ENCODE peak calls at places on chromosome 12, in six cellular contexts. S is AG09319, C is dorsolateral prefrontal cortex, V is suprapubic skin, G is progenitor cell of endocrine pancreas, Q is mucosa of descending colon. O is an unnamed sample.

GRCh38 chr12:14650791-14651190 is 45.6 kb downstream of the GUCY2C start:
- DNase-seq in S (no peak), C (no peak), V (no peak), G (no peak), Q (no peak), O (no peak)

GRCh38 chr12:124454735-124455134 is 112.7 kb downstream of the NCOR2 start:
- DNase-seq in S (no peak), C (no peak), V (no peak), G (no peak), Q (no peak), O (no peak)

GRCh38 chr12:13537623-13538022 is 341.1 kb downstream of the EMP1 start:
- DNase-seq in S (no peak), C (no peak), V (no peak), G (no peak), Q (no peak), O (no peak)

GRCh38 chr12:2615665-2616387 is 178.9 kb upstream of the FKBP4 start:
- DNase-seq in S (no peak), C (no peak), V (no peak), G (no peak), Q (no peak), O (no peak)

GRCh38 chr12:132422057-132423043 is 67.6 kb upstream of the FBRSL1 start:
- DNase-seq in S (peak), C (no peak), V (no peak), G (no peak), Q (no peak), O (peak)

GRCh38 chr12:117863004-117863709 is 105.6 kb downstream of the KSR2 start:
- DNase-seq in S (no peak), C (no peak), V (no peak), G (no peak), Q (no peak), O (no peak)

GRCh38 chr12:129615001-129615400 is 288.8 kb downstream of the TMEM132D start:
- DNase-seq in S (no peak), C (no peak), V (no peak), G (no peak), Q (no peak), O (no peak)

GRCh38 chr12:14845350-14845750 is 2.0 kb upstream of the ART4 start:
- DNase-seq in S (no peak), C (no peak), V (no peak), G (peak), Q (peak), O (peak)

GRCh38 chr12:26233620-26234019 is 38.2 kb downstream of the SSPN start:
- DNase-seq in S (no peak), C (no peak), V (no peak), G (no peak), Q (no peak), O (no peak)

GRCh38 chr12:53212931-53213330 is 5.9 kb upstream of the ITGB7 start:
- DNase-seq in S (no peak), C (no peak), V (no peak), G (no peak), Q (no peak), O (no peak)

GRCh38 chr12:53214221-53214620 is 7.2 kb upstream of the ITGB7 start:
- DNase-seq in S (no peak), C (no peak), V (no peak), G (no peak), Q (no peak), O (no peak)

GRCh38 chr12:53210843-53211242 is 3.8 kb upstream of the ITGB7 start:
- DNase-seq in S (no peak), C (no peak), V (no peak), G (no peak), Q (no peak), O (no peak)

GRCh38 chr12:53213348-53213747 is 6.3 kb upstream of the ITGB7 start:
- DNase-seq in S (no peak), C (peak), V (peak), G (peak), Q (peak), O (peak)

DNA sequence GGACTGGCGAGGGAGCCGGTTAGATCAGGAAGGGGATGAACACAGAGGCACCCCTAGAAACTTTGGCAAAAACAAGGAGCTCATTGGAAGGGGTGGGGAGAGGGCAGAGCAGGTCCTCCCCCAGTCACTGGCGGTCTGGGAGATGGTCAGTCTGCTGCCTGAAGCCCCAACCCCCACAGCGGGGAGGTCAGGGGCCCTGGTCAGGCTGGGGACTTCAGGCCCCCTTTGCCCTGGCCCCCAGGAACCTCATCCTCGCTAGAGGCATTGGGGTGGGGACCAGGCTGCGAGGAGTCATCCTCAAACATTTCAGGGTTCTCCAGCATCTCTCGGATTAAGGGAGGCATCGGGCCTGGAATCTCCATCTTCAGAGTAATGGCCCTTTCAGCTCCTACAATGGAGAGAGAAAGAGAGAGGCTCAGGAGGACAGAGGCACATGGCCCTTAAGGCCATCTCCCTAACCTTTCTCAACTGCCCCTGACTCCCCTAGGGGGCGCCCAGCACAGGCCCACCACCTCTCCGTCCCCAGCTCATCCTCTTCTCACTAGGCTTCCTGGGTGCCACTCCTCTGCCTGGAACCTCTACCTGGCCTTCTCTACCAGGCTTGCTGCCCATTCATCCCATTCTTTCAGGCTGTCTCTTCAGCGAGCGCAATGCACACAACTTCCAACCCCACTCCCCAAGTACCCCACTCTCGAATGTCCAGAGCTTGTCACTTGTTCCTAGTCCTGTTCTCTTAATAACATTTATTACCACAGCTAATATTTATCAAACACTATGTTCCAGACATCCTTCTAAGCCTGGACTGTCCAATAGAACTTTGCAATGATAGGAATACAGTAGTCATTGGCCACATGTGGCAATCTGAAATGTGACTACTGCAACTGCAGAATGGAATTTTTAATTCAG is 4.7 kb upstream of the ITGB7 start:
- DNase-seq in S (no peak), C (no peak), V (no peak), G (no peak), Q (no peak), O (no peak)
- TF ChIP-seq CTCF in S (peak), C (no peak), V (no peak), G (peak), Q (no peak), O (peak)

GRCh38 chr12:122349078-122349477 is 73.4 kb downstream of the CLIP1 start:
- DNase-seq in S (no peak), C (no peak), V (no peak), G (no peak), Q (no peak), O (no peak)

GRCh38 chr12:122352394-122352793 is 70.1 kb downstream of the CLIP1 start:
- DNase-seq in S (no peak), C (no peak), V (no peak), G (no peak), Q (no peak), O (no peak)

GRCh38 chr12:122348505-122348904 is 74.0 kb downstream of the CLIP1 start:
- DNase-seq in S (no peak), C (no peak), V (no peak), G (no peak), Q (no peak), O (no peak)

GRCh38 chr12:122346054-122346453 is 76.4 kb downstream of the CLIP1 start:
- DNase-seq in S (no peak), C (no peak), V (no peak), G (no peak), Q (no peak), O (no peak)

GRCh38 chr12:122350444-122350843 is 72.0 kb downstream of the CLIP1 start:
- DNase-seq in S (peak), C (peak), V (no peak), G (no peak), Q (no peak), O (no peak)
- TF ChIP-seq CTCF in S (peak), C (no peak), V (no peak), G (peak), Q (no peak), O (no peak)

GRCh38 chr12:52530905-52531304 is 10.7 kb upstream of the KRT5 start:
- DNase-seq in S (no peak), C (peak), V (no peak), G (no peak), Q (no peak), O (no peak)
- TF ChIP-seq CTCF in S (no peak), C (no peak), V (no peak), G (no peak), Q (no peak), O (no peak)

GRCh38 chr12:11771895-11772502 is 122.5 kb downstream of the ETV6 start:
- DNase-seq in S (no peak), C (no peak), V (no peak), G (no peak), Q (no peak), O (no peak)

GRCh38 chr12:11768233-11768965 is 118.9 kb downstream of the ETV6 start:
- DNase-seq in S (no peak), C (no peak), V (no peak), G (no peak), Q (no peak), O (no peak)

GRCh38 chr12:11773889-11774677 is 124.6 kb downstream of the ETV6 start:
- DNase-seq in S (no peak), C (no peak), V (no peak), G (no peak), Q (no peak), O (no peak)

GRCh38 chr12:11769723-11770514 is 120.4 kb downstream of the ETV6 start:
- DNase-seq in S (no peak), C (no peak), V (no peak), G (no peak), Q (peak), O (no peak)

DNA sequence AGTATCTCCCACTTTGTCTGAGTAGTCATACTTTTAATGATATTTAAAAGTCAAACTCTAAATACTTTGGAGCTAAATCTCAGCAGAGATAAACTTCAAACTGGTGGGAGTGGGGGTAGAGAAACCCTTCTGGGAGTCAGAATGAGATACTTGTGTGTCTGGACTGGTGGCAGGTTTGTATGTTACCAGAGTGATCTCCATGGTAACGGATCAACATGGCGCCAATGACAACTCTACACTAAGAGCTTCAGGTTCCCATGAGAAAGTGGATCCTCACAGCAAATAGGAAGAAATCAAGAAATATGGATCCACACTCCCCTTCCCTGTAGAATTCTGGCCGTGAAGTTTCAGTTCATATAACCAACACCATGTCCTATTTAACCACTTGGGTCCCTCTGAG is 121.9 kb downstream of the ETV6 start:
- DNase-seq in S (no peak), C (no peak), V (no peak), G (no peak), Q (no peak), O (no peak)
- TF ChIP-seq CTCF in S (no peak), C (no peak), V (no peak), G (no peak), Q (no peak), O (no peak)

DNA sequence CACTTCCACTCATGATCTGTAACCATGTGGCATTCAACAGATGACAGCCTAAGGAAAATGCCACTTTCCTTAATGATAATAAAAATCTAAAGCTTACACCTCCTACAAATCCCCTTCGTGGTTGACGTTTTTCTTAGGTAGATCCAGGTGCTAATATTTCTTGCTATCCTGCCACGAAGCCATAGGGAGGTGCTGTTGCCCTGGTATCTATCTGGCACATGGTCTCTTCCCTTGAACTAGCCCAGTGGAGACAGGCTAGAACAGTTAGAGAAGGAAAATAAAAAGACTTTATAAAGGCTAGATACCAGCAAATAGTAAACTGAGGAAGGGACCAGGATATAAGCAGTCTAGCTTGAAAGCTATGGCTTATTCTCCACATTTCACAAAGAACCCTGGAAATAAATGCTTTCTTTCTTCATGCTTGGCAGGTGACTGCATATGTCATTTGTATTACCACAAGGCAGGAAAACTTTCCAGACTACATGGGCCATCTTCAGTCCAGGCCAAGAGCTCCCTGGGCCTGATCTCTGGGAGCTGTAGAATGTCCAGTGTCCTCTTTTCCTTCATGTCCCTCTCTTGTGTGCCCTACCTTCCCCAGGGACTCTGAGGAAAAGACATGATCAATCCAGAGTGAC is 15.3 kb downstream of the SPIC start:
- DNase-seq in S (no peak), C (no peak), V (no peak), G (no peak), Q (peak), O (peak)
- TF ChIP-seq CTCF in S (no peak), C (peak), V (no peak), G (peak), Q (no peak), O (peak)

GRCh38 chr12:126784328-126784921 is 1482.5 kb upstream of the TMEM132C start:
- DNase-seq in S (no peak), C (peak), V (no peak), G (peak), Q (peak), O (peak)
- TF ChIP-seq CTCF in S (peak), C (no peak), V (no peak), G (peak), Q (no peak), O (peak)

DNA sequence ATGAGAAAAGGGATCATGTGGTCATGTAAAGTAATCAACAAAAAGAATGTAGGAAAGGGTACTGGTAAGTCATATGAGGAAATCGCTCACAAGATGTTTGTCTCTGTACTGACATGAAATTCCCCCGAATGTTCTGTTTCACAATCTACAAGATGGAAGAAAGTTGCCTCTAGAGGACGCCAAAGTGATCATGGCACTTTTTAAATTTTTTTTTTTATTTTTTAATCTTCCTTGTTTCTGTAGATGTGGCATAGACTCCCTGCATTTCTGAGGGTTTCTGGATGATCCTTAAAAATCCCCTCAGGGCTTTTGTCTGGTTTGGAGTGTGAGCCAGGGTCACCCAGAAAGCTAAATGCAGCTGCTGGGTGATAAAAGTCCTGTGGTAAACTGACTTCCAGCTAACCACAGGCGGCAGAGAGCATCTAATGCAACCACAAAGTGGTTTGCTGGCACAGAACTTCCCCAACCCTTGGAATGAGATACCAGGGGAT is 393.6 kb downstream of the CCDC91 start:
- DNase-seq in S (peak), C (no peak), V (no peak), G (no peak), Q (no peak), O (no peak)
- TF ChIP-seq CTCF in S (peak), C (no peak), V (no peak), G (no peak), Q (no peak), O (no peak)

O was measured in neural crest cell.